ENCODE peak calls at places on chromosomes 2 and 18, in ten cellular contexts. One of them, this sample, is unnamed.

GRCh38 chr18:34709631-34710429 is at the start of gene DTNA:
- DNase-seq in occipital lobe: no peak
- DNase-seq in fibroblast of pulmonary artery: peak; percentile 97
- DNase-seq in NCI-H774: peak; percentile 55
- DNase-seq in Peyer's patch: no peak
- DNase-seq in GM10248: no peak
- DNase-seq in stimulated activated CD8-positive, alpha-beta memory T cell treated with anti-CD3 and anti-CD28 coated beads, Interleukin-2, amount 100 ng/mL, for 1 hour: no peak
- DNase-seq in fibroblast of gingiva: peak; percentile 99
- DNase-seq in HEK293T: peak; percentile 50
- DNase-seq in nephron progenitor cell: no peak
- DNase-seq in this sample: peak; percentile 98

GRCh38 chr2:168160897-168161296 is 86.5 kb downstream of the STK39 start:
- DNase-seq in occipital lobe: no peak
- DNase-seq in fibroblast of pulmonary artery: no peak
- DNase-seq in NCI-H774: no peak
- DNase-seq in Peyer's patch: no peak
- DNase-seq in GM10248: no peak
- DNase-seq in stimulated activated CD8-positive, alpha-beta memory T cell treated with anti-CD3 and anti-CD28 coated beads, Interleukin-2, amount 100 ng/mL, for 1 hour: no peak
- DNase-seq in fibroblast of gingiva: no peak
- DNase-seq in HEK293T: peak; percentile 31
- DNase-seq in nephron progenitor cell: no peak
- DNase-seq in this sample: no peak

GRCh38 chr18:48743046-48743445 is 204.2 kb downstream of the CTIF start:
- DNase-seq in occipital lobe: no peak
- DNase-seq in fibroblast of pulmonary artery: peak; percentile 73
- DNase-seq in NCI-H774: no peak
- DNase-seq in Peyer's patch: peak; percentile 17
- DNase-seq in GM10248: no peak
- DNase-seq in stimulated activated CD8-positive, alpha-beta memory T cell treated with anti-CD3 and anti-CD28 coated beads, Interleukin-2, amount 100 ng/mL, for 1 hour: no peak
- DNase-seq in fibroblast of gingiva: peak; percentile 95
- DNase-seq in HEK293T: no peak
- DNase-seq in nephron progenitor cell: no peak
- DNase-seq in this sample: peak; percentile 83

GRCh38 chr2:215607790-215608189 is 171.9 kb upstream of the FN1 start:
- DNase-seq in occipital lobe: no peak
- DNase-seq in fibroblast of pulmonary artery: peak; percentile 49
- DNase-seq in NCI-H774: no peak
- DNase-seq in Peyer's patch: no peak
- DNase-seq in GM10248: no peak
- DNase-seq in stimulated activated CD8-positive, alpha-beta memory T cell treated with anti-CD3 and anti-CD28 coated beads, Interleukin-2, amount 100 ng/mL, for 1 hour: no peak
- DNase-seq in fibroblast of gingiva: peak; percentile 56
- DNase-seq in HEK293T: no peak
- DNase-seq in nephron progenitor cell: no peak
- DNase-seq in this sample: no peak

GRCh38 chr2:68709421-68709911 is 25.1 kb upstream of the ARHGAP25 start:
- DNase-seq in occipital lobe: no peak
- DNase-seq in fibroblast of pulmonary artery: peak; percentile 69
- DNase-seq in NCI-H774: peak; percentile 49
- DNase-seq in Peyer's patch: no peak
- DNase-seq in GM10248: no peak
- DNase-seq in stimulated activated CD8-positive, alpha-beta memory T cell treated with anti-CD3 and anti-CD28 coated beads, Interleukin-2, amount 100 ng/mL, for 1 hour: no peak
- DNase-seq in fibroblast of gingiva: peak; percentile 29
- DNase-seq in HEK293T: peak; percentile 67
- DNase-seq in nephron progenitor cell: peak; percentile 17
- DNase-seq in this sample: peak; percentile 61

GRCh38 chr2:43293744-43294695 is 67.6 kb upstream of the ZFP36L2 start:
- DNase-seq in occipital lobe: no peak
- DNase-seq in fibroblast of pulmonary artery: peak; percentile 99
- DNase-seq in NCI-H774: no peak
- DNase-seq in Peyer's patch: no peak
- DNase-seq in GM10248: peak; percentile 84
- DNase-seq in stimulated activated CD8-positive, alpha-beta memory T cell treated with anti-CD3 and anti-CD28 coated beads, Interleukin-2, amount 100 ng/mL, for 1 hour: no peak
- DNase-seq in fibroblast of gingiva: peak; percentile 97
- DNase-seq in HEK293T: peak; percentile 27
- DNase-seq in nephron progenitor cell: no peak
- DNase-seq in this sample: peak; percentile 97

GRCh38 chr2:10235099-10235908 is 67.4 kb upstream of the HPCAL1 start:
- DNase-seq in occipital lobe: no peak
- DNase-seq in fibroblast of pulmonary artery: no peak
- DNase-seq in NCI-H774: no peak
- DNase-seq in Peyer's patch: no peak
- DNase-seq in GM10248: no peak
- DNase-seq in stimulated activated CD8-positive, alpha-beta memory T cell treated with anti-CD3 and anti-CD28 coated beads, Interleukin-2, amount 100 ng/mL, for 1 hour: no peak
- DNase-seq in fibroblast of gingiva: no peak
- DNase-seq in HEK293T: no peak
- DNase-seq in nephron progenitor cell: no peak
- DNase-seq in this sample: no peak

GRCh38 chr2:175180701-175181103 is 808 bp downstream of the ATP5MC3 start:
- DNase-seq in occipital lobe: peak; percentile 18
- DNase-seq in fibroblast of pulmonary artery: peak; percentile 39
- DNase-seq in NCI-H774: peak; percentile 4
- DNase-seq in Peyer's patch: peak; percentile 28
- DNase-seq in GM10248: peak; percentile 51
- DNase-seq in stimulated activated CD8-positive, alpha-beta memory T cell treated with anti-CD3 and anti-CD28 coated beads, Interleukin-2, amount 100 ng/mL, for 1 hour: peak; percentile 24
- DNase-seq in fibroblast of gingiva: peak; percentile 46
- DNase-seq in HEK293T: peak; percentile 48
- DNase-seq in nephron progenitor cell: peak; percentile 41
- DNase-seq in this sample: peak; percentile 26